ENCODE peak calls at places on chromosomes 6 and 20, in five cellular contexts. Y is cardiac muscle cell, O is tibial artery, S is neural progenitor cell, R is right atrium auricular region. G is an unnamed sample. For H3K27me3, the result is how much of the 10 kb centered on the place peaks cover.

GRCh38 chr6:9646346-9647042 is 768.4 kb downstream of the TFAP2A start:
- DNase-seq in S (no peak), O (peak), R (peak), Y (peak), G (peak)

GRCh38 chr6:134902074-134902861 is 47.6 kb downstream of the ALDH8A1 start:
- DNase-seq in S (no peak), Y (peak), O (no peak), R (no peak), G (no peak)

GRCh38 chr6:162488444-162488843 is 239.1 kb downstream of the PRKN start:
- DNase-seq in R (no peak), S (no peak), O (no peak), Y (no peak), G (no peak)

GRCh38 chr6:112933947-112934346 is 586.8 kb downstream of the RFPL4B start:
- DNase-seq in Y (no peak), S (no peak), R (no peak), O (no peak), G (no peak)

GRCh38 chr6:35754452-35755321 is 17.9 kb downstream of the ARMC12 start:
- DNase-seq in R (no peak), O (no peak), S (no peak), Y (no peak), G (peak)

GRCh38 chr6:117138920-117139319 is 126.4 kb upstream of the VGLL2 start:
- DNase-seq in Y (no peak), S (no peak), O (no peak), R (no peak), G (no peak)

GRCh38 chr6:100203391-100203790 is 209.4 kb upstream of the MCHR2 start:
- DNase-seq in S (no peak), O (no peak), R (no peak), Y (peak), G (peak)

GRCh38 chr20:8796088-8796665 is 272.7 kb upstream of the PLCB4 start:
- DNase-seq in O (no peak), Y (peak), R (no peak), S (no peak), G (no peak)

GRCh38 chr6:27672113-27672799 is 199.4 kb upstream of the ZNF184 start:
- DNase-seq in R (no peak), Y (peak), O (no peak), S (peak), G (peak)

GRCh38 chr20:30500829-30501440 is 756.5 kb upstream of the DEFB115 start:
- DNase-seq in R (peak), S (no peak), O (no peak), Y (no peak), G (no peak)

GRCh38 chr6:74100719-74101287 is 404.8 kb downstream of the CD109 start:
- DNase-seq in R (no peak), Y (peak), O (no peak), S (no peak), G (peak)

GRCh38 chr6:108805611-108806181 is 42.5 kb upstream of the ARMC2 start:
- DNase-seq in Y (no peak), O (no peak), R (no peak), S (no peak), G (no peak)

GRCh38 chr6:74458536-74458935 is 747.3 kb downstream of the COL12A1 start:
- DNase-seq in O (no peak), Y (peak), R (no peak), S (no peak), G (no peak)

GRCh38 chr20:18055261-18055660 is 2.5 kb downstream of the OVOL2 start:
- DNase-seq in S (no peak), O (no peak), Y (no peak), R (no peak), G (no peak)

GRCh38 chr20:51034988-51035656 is 12.2 kb upstream of the KCNG1 start:
- DNase-seq in O (no peak), Y (no peak), R (no peak), S (peak), G (no peak)

GRCh38 chr6:136980070-136980469 is 58.0 kb downstream of the SLC35D3 start:
- DNase-seq in Y (no peak), O (no peak), S (no peak), R (no peak), G (no peak)

GRCh38 chr20:59195316-59195993 is 31.8 kb downstream of the ZNF831 start:
- DNase-seq in O (no peak), S (no peak), Y (no peak), R (peak), G (no peak)

GRCh38 chr6:11814116-11814515 is 35.5 kb upstream of the ADTRP start:
- DNase-seq in S (no peak), R (no peak), Y (no peak), O (no peak), G (no peak)

GRCh38 chr6:132973556-132973993 is 159.2 kb downstream of the RPS12 start:
- DNase-seq in O (no peak), Y (no peak), R (no peak), S (peak), G (no peak)

GRCh38 chr6:119445666-119446622 is 96.4 kb upstream of the MAN1A1 start:
- DNase-seq in R (no peak), Y (peak), S (no peak), O (no peak), G (peak)

GRCh38 chr6:46014511-46015118 is 1.0 kb downstream of the CLIC5 start:
- DNase-seq in R (no peak), O (no peak), Y (no peak), S (peak), G (no peak)

GRCh38 chr20:63095718-63096654 is 89.2 kb upstream of the BHLHE23 start:
- DNase-seq in S (no peak), R (no peak), O (peak), Y (no peak), G (no peak)

GRCh38 chr6:74870403-74870802 is 335.4 kb downstream of the COL12A1 start:
- DNase-seq in R (no peak), S (no peak), Y (no peak), O (no peak), G (peak)

GRCh38 chr6:145080651-145081050 is 654.7 kb downstream of the EPM2A start:
- DNase-seq in Y (no peak), S (no peak), R (no peak), O (no peak), G (no peak)

GRCh38 chr20:17856024-17856564 is 112.5 kb downstream of the SNX5 start:
- DNase-seq in O (no peak), Y (no peak), S (no peak), R (no peak), G (no peak)

GRCh38 chr6:143110996-143111395 is 50.3 kb downstream of the AIG1 start:
- DNase-seq in R (no peak), S (no peak), Y (no peak), O (no peak), G (no peak)

GRCh38 chr6:29943053-29943966 is 978 bp downstream of the HLA-A start:
- DNase-seq in R (no peak), Y (no peak), S (no peak), O (no peak), G (no peak)

GRCh38 chr6:157861814-157862213 is 38.8 kb downstream of the SNX9 start:
- DNase-seq in R (no peak), Y (peak), S (no peak), O (no peak), G (no peak)

GRCh38 chr6:36224918-36225461 is 28.4 kb downstream of the BRPF3 start:
- DNase-seq in R (no peak), S (no peak), Y (peak), O (no peak), G (no peak)

GRCh38 chr20:52130406-52130805 is 61.2 kb downstream of the ZFP64 start:
- DNase-seq in O (no peak), Y (peak), S (no peak), R (no peak), G (no peak)

GRCh38 chr6:133549252-133549925 is 308.2 kb downstream of the EYA4 start:
- DNase-seq in S (peak), R (no peak), Y (no peak), O (no peak), G (no peak)

GRCh38 chr6:79313254-79313653 is 78.8 kb upstream of the HMGN3 start:
- DNase-seq in S (no peak), Y (no peak), R (no peak), O (no peak), G (no peak)

GRCh38 chr6:159541296-159541695 is 151.7 kb downstream of the SOD2 start:
- DNase-seq in Y (no peak), S (no peak), R (no peak), O (no peak), G (no peak)

GRCh38 chr20:18743665-18744440 is 69.7 kb upstream of the SCP2D1 start:
- DNase-seq in O (no peak), Y (no peak), R (no peak), S (no peak), G (no peak)

GRCh38 chr6:165227644-165228329 is 81.6 kb downstream of the C6orf118 start:
- DNase-seq in R (no peak), Y (peak), O (no peak), S (no peak), G (no peak)

GRCh38 chr20:59631751-59632380 is 27.5 kb downstream of the PHACTR3 start:
- DNase-seq in O (no peak), R (no peak), Y (no peak), S (no peak), G (no peak)

GRCh38 chr6:41122373-41122772 is 31.8 kb downstream of the TREML1 start:
- DNase-seq in O (no peak), R (no peak), Y (no peak), S (no peak), G (no peak)

GRCh38 chr6:17656092-17656491 is 50.6 kb downstream of the NUP153 start:
- DNase-seq in S (no peak), O (no peak), Y (peak), R (no peak), G (peak)

GRCh38 chr6:73800997-73801396 is 105.0 kb downstream of the CD109 start:
- DNase-seq in S (no peak), O (no peak), R (no peak), Y (peak), G (no peak)

GRCh38 chr20:53711333-53712211 is 117.9 kb upstream of the ZNF217 start:
- DNase-seq in R (no peak), S (no peak), Y (no peak), O (no peak), G (no peak)
- H3K27me3 ChIP-seq in R (under half), S (under half), Y (under half), O (under half), G (under half)

GRCh38 chr20:45365444-45365970 is 2.6 kb downstream of the SYS1 start:
- DNase-seq in O (no peak), Y (no peak), S (no peak), R (peak), G (no peak)

GRCh38 chr20:45366631-45367030 is 3.7 kb downstream of the SYS1 start:
- DNase-seq in O (no peak), S (no peak), R (peak), Y (no peak), G (no peak)

GRCh38 chr20:45368221-45368980 is 5.4 kb downstream of the SYS1 start:
- DNase-seq in S (no peak), O (no peak), Y (no peak), R (no peak), G (no peak)

GRCh38 chr20:45366192-45366591 is 3.2 kb downstream of the SYS1 start:
- DNase-seq in Y (no peak), O (no peak), S (no peak), R (no peak), G (no peak)

DNA sequence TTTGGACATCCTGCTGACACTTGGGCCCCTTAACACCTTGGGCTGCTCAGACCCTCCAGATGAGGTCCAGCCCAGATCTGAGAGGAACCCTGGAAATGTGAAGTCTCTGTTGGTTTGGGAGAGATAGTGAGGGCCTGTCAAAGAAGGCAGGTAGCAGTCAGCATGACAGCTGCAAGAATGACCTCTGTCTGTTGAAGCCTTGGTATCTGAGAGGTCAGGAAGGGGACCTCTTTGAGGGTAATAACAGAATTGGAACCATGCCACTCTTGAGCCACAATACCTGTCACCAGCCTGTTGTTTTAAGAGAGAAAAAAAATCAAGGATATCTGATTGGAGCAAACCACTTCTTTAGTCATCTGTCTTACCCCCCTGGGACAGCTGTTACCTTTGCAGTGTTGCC is 4.2 kb downstream of the SYS1 start:
- DNase-seq in R (no peak), Y (no peak), O (no peak), S (no peak), G (no peak)
- H3K27me3 ChIP-seq in R (under half), Y (under half), O (under half), S (under half), G (under half)

GRCh38 chr20:57320358-57320757 is 9.2 kb upstream of the SPO11 start:
- DNase-seq in R (no peak), S (no peak), Y (no peak), O (no peak), G (no peak)
- H3K27me3 ChIP-seq in R (under half), S (under half), Y (under half), O (under half), G (under half)

GRCh38 chr20:1185781-1186334 is 1.1 kb upstream of the TMEM74B start:
- DNase-seq in Y (peak), S (peak), R (no peak), O (no peak), G (peak)

GRCh38 chr20:1185316-1185741 is 548 bp upstream of the TMEM74B start:
- DNase-seq in Y (no peak), O (no peak), S (peak), R (no peak), G (no peak)

GRCh38 chr20:1187605-1188171 is 2.9 kb upstream of the TMEM74B start:
- DNase-seq in S (no peak), R (no peak), Y (peak), O (no peak), G (no peak)

GRCh38 chr20:1184638-1185315 is at the start of gene TMEM74B:
- DNase-seq in O (no peak), S (peak), Y (no peak), R (no peak), G (no peak)

GRCh38 chr20:1186367-1186991 is 1.7 kb upstream of the TMEM74B start:
- DNase-seq in O (no peak), S (no peak), Y (no peak), R (no peak), G (peak)
- H3K27me3 ChIP-seq in O (under half), S (half or more), Y (under half), R (under half), G (under half)

GRCh38 chr6:168365422-168366165 is 46.0 kb upstream of the DACT2 start:
- DNase-seq in S (no peak), O (peak), R (no peak), Y (no peak), G (no peak)

GRCh38 chr6:168368063-168368835 is 48.7 kb upstream of the DACT2 start:
- DNase-seq in O (peak), Y (peak), R (no peak), S (no peak), G (no peak)

GRCh38 chr6:168367285-168367720 is 47.7 kb upstream of the DACT2 start:
- DNase-seq in R (no peak), S (no peak), Y (no peak), O (peak), G (no peak)

GRCh38 chr6:168364793-168365421 is 45.3 kb upstream of the DACT2 start:
- DNase-seq in R (no peak), Y (no peak), O (peak), S (no peak), G (no peak)

GRCh38 chr6:168366473-168366872 is 46.9 kb upstream of the DACT2 start:
- DNase-seq in S (no peak), R (no peak), Y (no peak), O (no peak), G (no peak)
- H3K27me3 ChIP-seq in S (under half), R (under half), Y (under half), O (under half), G (under half)

DNA sequence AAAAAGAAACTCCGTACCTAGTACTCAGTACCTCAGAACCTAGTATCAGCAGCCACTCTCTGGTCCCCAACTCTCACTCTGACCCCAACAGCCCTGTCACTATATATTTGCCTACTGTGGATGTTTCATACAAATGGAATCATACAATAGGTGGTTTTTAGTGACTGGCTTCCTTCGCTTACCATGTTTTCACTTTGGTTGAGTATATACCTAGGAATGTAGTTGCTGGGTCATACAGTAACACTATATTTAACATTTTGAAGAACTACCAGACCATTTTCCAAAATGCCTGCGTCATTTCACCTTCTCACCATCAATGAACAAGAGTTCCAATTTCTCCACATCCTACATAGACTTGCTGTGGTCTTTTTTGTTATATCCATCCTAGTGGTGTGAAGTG is 283.2 kb downstream of the GMDS start:
- DNase-seq in R (no peak), S (no peak), Y (no peak), O (no peak), G (no peak)
- H3K27me3 ChIP-seq in R (under half), S (under half), Y (under half), O (under half), G (under half)

GRCh38 chr6:166251655-166252054 is 56.5 kb downstream of the PRR18 start:
- DNase-seq in O (no peak), R (no peak), S (no peak), Y (no peak), G (no peak)

GRCh38 chr6:166252601-166253000 is 55.6 kb downstream of the PRR18 start:
- DNase-seq in S (no peak), Y (no peak), O (no peak), R (no peak), G (no peak)

GRCh38 chr6:166253277-166254229 is 54.6 kb downstream of the PRR18 start:
- DNase-seq in O (no peak), R (no peak), Y (no peak), S (peak), G (peak)

DNA sequence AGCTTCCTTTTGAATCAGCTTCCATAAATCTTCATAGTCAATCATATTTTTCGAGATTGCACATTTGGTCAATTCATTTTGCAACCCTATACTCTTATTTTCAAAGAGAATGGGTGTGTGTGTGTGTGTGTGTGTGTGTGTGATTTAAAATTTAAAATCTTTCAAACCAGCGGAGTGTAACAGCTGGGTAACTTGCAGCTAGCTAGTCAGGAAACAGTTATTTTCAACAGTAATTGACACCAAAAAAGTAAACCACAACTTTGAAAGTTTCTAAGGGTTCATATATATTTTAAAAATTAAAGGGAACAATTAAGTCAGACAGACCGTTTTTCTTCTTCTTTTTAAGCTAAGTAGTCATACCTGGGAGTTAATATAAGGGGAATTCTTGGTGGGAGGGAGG is 57.0 kb downstream of the PRR18 start:
- DNase-seq in O (no peak), Y (no peak), S (no peak), R (no peak), G (no peak)
- H3K27me3 ChIP-seq in O (under half), Y (under half), S (half or more), R (under half), G (under half)

GRCh38 chr20:20368414-20369352 is 779 bp downstream of the INSM1 start:
- DNase-seq in O (no peak), R (no peak), Y (no peak), S (peak), G (peak)
- H3K27me3 ChIP-seq in O (half or more), R (half or more), Y (half or more), S (half or more), G (half or more)

DNA sequence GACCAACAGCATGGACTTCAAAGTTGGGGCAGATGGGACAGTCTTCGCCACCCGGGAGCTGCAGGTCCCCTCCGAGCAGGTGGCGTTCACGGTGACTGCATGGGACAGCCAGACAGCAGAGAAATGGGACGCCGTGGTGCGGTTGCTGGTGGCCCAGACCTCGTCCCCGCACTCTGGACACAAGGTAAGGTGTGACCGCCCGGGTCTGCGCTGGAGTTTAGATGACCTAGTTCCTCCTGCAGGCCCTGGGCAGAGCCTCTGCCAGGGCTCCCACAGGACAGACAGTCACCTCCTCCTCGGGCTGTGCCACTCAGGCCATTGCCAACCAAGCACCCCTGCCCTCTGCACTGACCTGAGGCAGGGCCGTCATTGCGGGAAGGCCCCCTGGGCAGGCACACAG is 322.1 kb downstream of the TAF4 start:
- DNase-seq in R (no peak), S (no peak), Y (no peak), O (no peak), G (no peak)
- H3K27me3 ChIP-seq in R (under half), S (under half), Y (under half), O (under half), G (under half)

DNA sequence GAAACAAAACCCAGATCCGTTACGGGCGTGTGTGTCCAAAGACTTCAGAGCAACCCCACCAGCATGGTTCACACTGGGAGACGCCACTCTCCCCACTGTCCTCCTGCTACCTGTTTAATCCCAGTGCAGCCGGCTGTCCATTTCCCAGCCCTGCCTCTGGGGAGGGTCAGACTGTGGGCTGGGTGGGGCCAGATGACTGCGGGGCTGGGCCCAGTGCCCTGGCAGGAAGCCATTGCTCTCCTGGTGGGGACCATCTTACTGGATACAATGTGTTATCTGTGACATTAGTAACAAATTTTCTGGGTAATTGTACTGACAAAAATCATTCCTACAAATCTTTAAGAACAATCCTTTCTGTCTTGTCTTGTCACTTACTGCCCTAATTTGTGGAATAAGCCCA is 38.0 kb upstream of the PCMTD2 start:
- DNase-seq in Y (no peak), O (no peak), S (no peak), R (no peak), G (no peak)
- H3K27me3 ChIP-seq in Y (under half), O (under half), S (under half), R (under half), G (under half)